ENCODE peak calls at places on chromosome 5, in ten cellular contexts. One of them, this sample, is unnamed. For H3K9me3, the result is how much of the 10 kb centered on the place peaks cover.

GRCh38 chr5:128216860-128217531 is 133.4 kb downstream of the SLC12A2 start:
- DNase-seq in GM12878: no peak
- DNase-seq in AG04450: no peak
- DNase-seq in mucosa of descending colon: no peak
- DNase-seq in heart left ventricle: peak
- DNase-seq in HepG2: no peak
- DNase-seq in uterus: no peak
- DNase-seq in pancreas: no peak
- DNase-seq in left lung: no peak
- DNase-seq in BE2C: no peak
- DNase-seq in this sample: no peak

GRCh38 chr5:170297589-170298462 is at the start of gene LCP2:
- DNase-seq in GM12878: no peak
- DNase-seq in AG04450: no peak
- DNase-seq in mucosa of descending colon: no peak
- DNase-seq in heart left ventricle: no peak
- DNase-seq in HepG2: no peak
- DNase-seq in uterus: no peak
- DNase-seq in pancreas: no peak
- DNase-seq in left lung: no peak
- DNase-seq in BE2C: no peak
- DNase-seq in this sample: peak

GRCh38 chr5:56977034-56977433 is 25.1 kb upstream of the MIER3 start:
- DNase-seq in GM12878: no peak
- DNase-seq in AG04450: no peak
- DNase-seq in mucosa of descending colon: no peak
- DNase-seq in heart left ventricle: no peak
- DNase-seq in HepG2: no peak
- DNase-seq in uterus: no peak
- DNase-seq in pancreas: no peak
- DNase-seq in left lung: no peak
- DNase-seq in BE2C: no peak
- DNase-seq in this sample: no peak

GRCh38 chr5:143011621-143012020 is 241.4 kb downstream of the ARHGAP26 start:
- DNase-seq in GM12878: no peak
- DNase-seq in AG04450: no peak
- DNase-seq in mucosa of descending colon: no peak
- DNase-seq in heart left ventricle: no peak
- DNase-seq in HepG2: peak
- DNase-seq in uterus: no peak
- DNase-seq in pancreas: no peak
- DNase-seq in left lung: no peak
- DNase-seq in BE2C: no peak
- DNase-seq in this sample: no peak

GRCh38 chr5:3221432-3221831 is 374.2 kb upstream of the IRX1 start:
- DNase-seq in GM12878: no peak
- DNase-seq in AG04450: no peak
- DNase-seq in mucosa of descending colon: no peak
- DNase-seq in heart left ventricle: no peak
- DNase-seq in HepG2: no peak
- DNase-seq in uterus: no peak
- DNase-seq in pancreas: no peak
- DNase-seq in left lung: peak
- DNase-seq in BE2C: no peak
- DNase-seq in this sample: no peak

GRCh38 chr5:89277791-89278190 is 394.8 kb upstream of the MEF2C start:
- DNase-seq in GM12878: no peak
- DNase-seq in AG04450: no peak
- DNase-seq in mucosa of descending colon: no peak
- DNase-seq in heart left ventricle: no peak
- DNase-seq in HepG2: no peak
- DNase-seq in uterus: no peak
- DNase-seq in pancreas: no peak
- DNase-seq in left lung: no peak
- DNase-seq in BE2C: no peak
- DNase-seq in this sample: no peak

GRCh38 chr5:105670586-105670985 is 2000.2 kb downstream of the EFNA5 start:
- DNase-seq in GM12878: no peak
- DNase-seq in AG04450: no peak
- DNase-seq in mucosa of descending colon: no peak
- DNase-seq in heart left ventricle: no peak
- DNase-seq in HepG2: peak
- DNase-seq in uterus: no peak
- DNase-seq in pancreas: no peak
- DNase-seq in left lung: no peak
- DNase-seq in BE2C: no peak
- DNase-seq in this sample: no peak

GRCh38 chr5:128782446-128782845 is 182.8 kb upstream of the SLC27A6 start:
- DNase-seq in GM12878: no peak
- DNase-seq in AG04450: peak
- DNase-seq in mucosa of descending colon: peak
- DNase-seq in heart left ventricle: peak
- DNase-seq in HepG2: no peak
- DNase-seq in uterus: peak
- DNase-seq in pancreas: peak
- DNase-seq in left lung: no peak
- DNase-seq in BE2C: peak
- DNase-seq in this sample: no peak

DNA sequence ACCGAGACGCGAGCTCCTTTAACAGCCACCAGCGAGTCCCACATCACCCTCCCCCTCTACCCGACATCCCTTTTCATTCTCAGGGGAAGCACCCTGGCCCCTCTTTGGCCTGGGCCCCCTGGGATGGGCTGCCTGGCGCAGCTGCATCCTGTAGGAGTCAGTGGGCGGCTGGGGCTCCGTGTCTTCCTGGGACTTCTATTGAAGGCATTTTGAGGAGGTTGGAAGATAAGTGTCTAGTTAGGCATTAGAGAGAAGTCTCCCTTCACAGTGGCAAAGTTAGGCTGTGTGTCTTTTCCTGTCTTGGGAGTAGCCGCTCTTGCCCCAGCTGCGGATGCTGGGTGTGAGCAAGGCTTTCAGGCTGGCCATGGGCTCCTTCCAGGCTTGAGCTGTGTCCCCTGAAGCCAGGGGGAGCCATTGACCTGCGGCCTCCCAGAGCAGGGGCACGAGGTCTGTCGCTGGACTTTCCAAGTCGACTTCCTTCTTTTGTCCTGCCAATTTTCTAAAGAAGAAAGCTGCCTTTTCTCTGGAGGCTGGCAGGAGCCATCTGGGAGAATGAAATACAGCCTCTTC is 18.6 kb upstream of the NKD2 start:
- DNase-seq in GM12878: no peak
- DNase-seq in AG04450: no peak
- DNase-seq in mucosa of descending colon: peak
- DNase-seq in heart left ventricle: peak
- DNase-seq in HepG2: no peak
- DNase-seq in uterus: peak
- DNase-seq in pancreas: no peak
- DNase-seq in left lung: peak
- DNase-seq in BE2C: no peak
- DNase-seq in this sample: peak
- TF ChIP-seq CTCF in GM12878: peak
- TF ChIP-seq CTCF in AG04450: no peak
- TF ChIP-seq CTCF in mucosa of descending colon: no peak
- TF ChIP-seq CTCF in heart left ventricle: peak
- TF ChIP-seq CTCF in HepG2: peak
- TF ChIP-seq CTCF in uterus: peak
- TF ChIP-seq CTCF in pancreas: no peak
- TF ChIP-seq CTCF in left lung: no peak
- TF ChIP-seq CTCF in BE2C: peak
- TF ChIP-seq CTCF in this sample: peak

GRCh38 chr5:80114856-80115255 is 79.7 kb downstream of the THBS4 start:
- DNase-seq in GM12878: no peak
- DNase-seq in AG04450: no peak
- DNase-seq in mucosa of descending colon: peak
- DNase-seq in heart left ventricle: no peak
- DNase-seq in HepG2: no peak
- DNase-seq in uterus: no peak
- DNase-seq in pancreas: no peak
- DNase-seq in left lung: no peak
- DNase-seq in BE2C: peak
- DNase-seq in this sample: no peak
- H3K9me3 ChIP-seq in GM12878: under half
- H3K9me3 ChIP-seq in AG04450: under half
- H3K9me3 ChIP-seq in mucosa of descending colon: under half
- H3K9me3 ChIP-seq in heart left ventricle: under half
- H3K9me3 ChIP-seq in HepG2: under half
- H3K9me3 ChIP-seq in uterus: under half
- H3K9me3 ChIP-seq in pancreas: under half
- H3K9me3 ChIP-seq in left lung: under half
- H3K9me3 ChIP-seq in BE2C: under half
- H3K9me3 ChIP-seq in this sample: under half

GRCh38 chr5:81167544-81167943 is 65.6 kb upstream of the CKMT2 start:
- DNase-seq in GM12878: no peak
- DNase-seq in AG04450: no peak
- DNase-seq in mucosa of descending colon: no peak
- DNase-seq in heart left ventricle: no peak
- DNase-seq in HepG2: no peak
- DNase-seq in uterus: no peak
- DNase-seq in pancreas: no peak
- DNase-seq in left lung: no peak
- DNase-seq in BE2C: peak
- DNase-seq in this sample: no peak

GRCh38 chr5:81164466-81164865 is 68.7 kb upstream of the CKMT2 start:
- DNase-seq in GM12878: no peak
- DNase-seq in AG04450: no peak
- DNase-seq in mucosa of descending colon: no peak
- DNase-seq in heart left ventricle: no peak
- DNase-seq in HepG2: no peak
- DNase-seq in uterus: no peak
- DNase-seq in pancreas: no peak
- DNase-seq in left lung: no peak
- DNase-seq in BE2C: no peak
- DNase-seq in this sample: no peak

GRCh38 chr5:81164936-81165335 is 68.2 kb upstream of the CKMT2 start:
- DNase-seq in GM12878: no peak
- DNase-seq in AG04450: no peak
- DNase-seq in mucosa of descending colon: no peak
- DNase-seq in heart left ventricle: no peak
- DNase-seq in HepG2: no peak
- DNase-seq in uterus: no peak
- DNase-seq in pancreas: no peak
- DNase-seq in left lung: no peak
- DNase-seq in BE2C: no peak
- DNase-seq in this sample: no peak

GRCh38 chr5:81167078-81167477 is 66.0 kb upstream of the CKMT2 start:
- DNase-seq in GM12878: no peak
- DNase-seq in AG04450: no peak
- DNase-seq in mucosa of descending colon: no peak
- DNase-seq in heart left ventricle: no peak
- DNase-seq in HepG2: no peak
- DNase-seq in uterus: no peak
- DNase-seq in pancreas: no peak
- DNase-seq in left lung: no peak
- DNase-seq in BE2C: peak
- DNase-seq in this sample: no peak

GRCh38 chr5:81165493-81166119 is 67.5 kb upstream of the CKMT2 start:
- DNase-seq in GM12878: no peak
- DNase-seq in AG04450: peak
- DNase-seq in mucosa of descending colon: no peak
- DNase-seq in heart left ventricle: peak
- DNase-seq in HepG2: peak
- DNase-seq in uterus: peak
- DNase-seq in pancreas: no peak
- DNase-seq in left lung: no peak
- DNase-seq in BE2C: peak
- DNase-seq in this sample: peak
- TF ChIP-seq CTCF in GM12878: peak
- TF ChIP-seq CTCF in AG04450: peak
- TF ChIP-seq CTCF in mucosa of descending colon: peak
- TF ChIP-seq CTCF in heart left ventricle: peak
- TF ChIP-seq CTCF in HepG2: peak
- TF ChIP-seq CTCF in uterus: peak
- TF ChIP-seq CTCF in pancreas: peak
- TF ChIP-seq CTCF in left lung: peak
- TF ChIP-seq CTCF in BE2C: peak
- TF ChIP-seq CTCF in this sample: peak

DNA sequence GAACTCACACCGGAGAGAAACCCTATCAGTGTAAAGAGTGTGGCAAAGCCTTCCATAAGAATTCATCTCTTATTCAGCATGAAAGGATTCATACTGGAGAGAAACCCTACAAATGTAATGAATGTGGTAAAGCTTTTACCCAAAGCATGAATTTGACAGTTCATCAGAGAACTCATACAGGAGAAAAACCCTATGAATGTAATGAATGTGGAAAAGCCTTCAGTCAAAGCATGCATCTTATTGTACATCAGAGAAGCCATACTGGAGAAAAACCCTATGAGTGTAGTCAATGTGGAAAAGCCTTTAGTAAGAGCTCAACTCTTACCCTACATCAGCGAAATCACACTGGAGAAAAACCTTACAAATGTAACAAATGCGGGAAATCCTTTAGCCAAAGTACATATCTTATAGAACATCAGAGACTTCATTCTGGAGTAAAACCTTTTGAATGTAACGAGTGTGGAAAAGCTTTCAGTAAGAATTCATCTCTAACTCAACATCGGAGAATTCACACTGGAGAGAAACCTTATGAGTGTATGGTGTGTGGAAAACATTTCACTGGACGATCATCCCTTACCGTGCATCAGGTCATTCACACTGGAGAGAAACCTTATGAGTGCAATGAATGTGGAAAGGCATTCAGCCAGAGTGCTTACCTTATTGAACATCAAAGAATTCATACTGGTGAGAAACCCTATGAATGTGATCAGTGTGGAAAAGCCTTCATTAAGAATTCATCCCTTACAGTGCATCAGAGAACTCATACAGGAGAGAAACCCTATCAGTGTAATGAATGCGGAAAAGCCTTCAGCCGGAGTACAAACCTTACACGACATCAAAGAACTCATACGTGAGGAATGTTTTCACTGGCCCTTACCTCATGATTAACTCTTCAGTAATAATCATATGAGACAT is 8.9 kb upstream of the ZNF454 start:
- DNase-seq in GM12878: no peak
- DNase-seq in AG04450: no peak
- DNase-seq in mucosa of descending colon: no peak
- DNase-seq in heart left ventricle: no peak
- DNase-seq in HepG2: no peak
- DNase-seq in uterus: no peak
- DNase-seq in pancreas: no peak
- DNase-seq in left lung: no peak
- DNase-seq in BE2C: no peak
- DNase-seq in this sample: no peak
- H3K9me3 ChIP-seq in GM12878: under half
- H3K9me3 ChIP-seq in AG04450: half or more
- H3K9me3 ChIP-seq in mucosa of descending colon: half or more
- H3K9me3 ChIP-seq in heart left ventricle: under half
- H3K9me3 ChIP-seq in HepG2: half or more
- H3K9me3 ChIP-seq in uterus: under half
- H3K9me3 ChIP-seq in pancreas: under half
- H3K9me3 ChIP-seq in left lung: under half
- H3K9me3 ChIP-seq in BE2C: under half
- H3K9me3 ChIP-seq in this sample: half or more

GRCh38 chr5:112419596-112420110 is 576 bp upstream of the EPB41L4A start:
- DNase-seq in GM12878: no peak
- DNase-seq in AG04450: no peak
- DNase-seq in mucosa of descending colon: peak
- DNase-seq in heart left ventricle: peak
- DNase-seq in HepG2: no peak
- DNase-seq in uterus: peak
- DNase-seq in pancreas: peak
- DNase-seq in left lung: peak
- DNase-seq in BE2C: peak
- DNase-seq in this sample: peak
- TF ChIP-seq CTCF in GM12878: no peak
- TF ChIP-seq CTCF in AG04450: no peak
- TF ChIP-seq CTCF in mucosa of descending colon: no peak
- TF ChIP-seq CTCF in heart left ventricle: no peak
- TF ChIP-seq CTCF in HepG2: no peak
- TF ChIP-seq CTCF in uterus: no peak
- TF ChIP-seq CTCF in pancreas: no peak
- TF ChIP-seq CTCF in left lung: no peak
- TF ChIP-seq CTCF in BE2C: no peak
- TF ChIP-seq CTCF in this sample: no peak

GRCh38 chr5:35229076-35230042 is 928 bp downstream of the PRLR start:
- DNase-seq in GM12878: no peak
- DNase-seq in AG04450: no peak
- DNase-seq in mucosa of descending colon: peak
- DNase-seq in heart left ventricle: no peak
- DNase-seq in HepG2: peak
- DNase-seq in uterus: peak
- DNase-seq in pancreas: peak
- DNase-seq in left lung: peak
- DNase-seq in BE2C: no peak
- DNase-seq in this sample: peak
- H3K9me3 ChIP-seq in GM12878: under half
- H3K9me3 ChIP-seq in AG04450: under half
- H3K9me3 ChIP-seq in mucosa of descending colon: under half
- H3K9me3 ChIP-seq in heart left ventricle: under half
- H3K9me3 ChIP-seq in HepG2: under half
- H3K9me3 ChIP-seq in uterus: under half
- H3K9me3 ChIP-seq in pancreas: under half
- H3K9me3 ChIP-seq in left lung: under half
- H3K9me3 ChIP-seq in BE2C: under half
- H3K9me3 ChIP-seq in this sample: under half